ENCODE peak calls at places on chromosomes 3 and 15, in nine cellular contexts. B is foreskin keratinocyte, R is sigmoid colon, L is stomach, Z is gastrocnemius medialis, W is left ventricle myocardium inferior, H is lower lobe of right lung, S is astrocyte, P is psoas muscle. E is an unnamed sample.

GRCh38 chr3:179956416-179956830 is 80.3 kb downstream of the PEX5L start:
- DNase-seq in B (no peak), R (no peak), L (no peak), Z (no peak), W (no peak), H (no peak), S (peak; percentile 32), P (no peak), E (no peak)

GRCh38 chr3:157914882-157915281 is 191.3 kb downstream of the SHOX2 start:
- DNase-seq in B (no peak), R (no peak), L (no peak), Z (no peak), W (no peak), H (no peak), S (no peak), P (no peak), E (no peak)

GRCh38 chr3:17301271-17301670 is 416.5 kb downstream of the PLCL2 start:
- DNase-seq in B (no peak), R (no peak), L (no peak), Z (no peak), W (no peak), H (no peak), S (no peak), P (no peak), E (no peak)

GRCh38 chr15:45646220-45646619 is 11.4 kb downstream of the SQOR start:
- DNase-seq in B (no peak), R (no peak), L (no peak), Z (no peak), W (no peak), H (no peak), S (peak; percentile 36), P (no peak), E (no peak)

GRCh38 chr15:40470423-40471104 is at the start of gene CHST14:
- DNase-seq in B (no peak), R (peak; percentile 75), L (peak; percentile 55), Z (peak; percentile 27), W (peak; percentile 63), H (peak; percentile 69), S (peak; percentile 23), P (peak; percentile 66), E (peak; percentile 56)

GRCh38 chr3:185712337-185712736 is 112.5 kb downstream of the IGF2BP2 start:
- DNase-seq in B (no peak), R (no peak), L (no peak), Z (no peak), W (no peak), H (no peak), S (no peak), P (no peak), E (no peak)

GRCh38 chr3:125245521-125245920 is 33.0 kb upstream of the SLC12A8 start:
- DNase-seq in B (no peak), R (no peak), L (no peak), Z (no peak), W (no peak), H (no peak), S (peak; percentile 51), P (no peak), E (no peak)

GRCh38 chr15:35603298-35603697 is 57.3 kb upstream of the DPH6 start:
- DNase-seq in B (peak; percentile 49), R (no peak), L (no peak), Z (no peak), W (no peak), H (no peak), S (peak; percentile 84), P (no peak), E (no peak)

GRCh38 chr3:139122221-139122581 is 77.5 kb upstream of the PRR23C start:
- DNase-seq in B (no peak), R (no peak), L (no peak), Z (no peak), W (no peak), H (no peak), S (peak; percentile 33), P (peak; percentile 40), E (peak; percentile 36)

GRCh38 chr3:174023445-174023844 is 625.9 kb downstream of the NLGN1 start:
- DNase-seq in B (no peak), R (no peak), L (no peak), Z (no peak), W (no peak), H (no peak), S (peak; percentile 53), P (no peak), E (no peak)

GRCh38 chr15:96274698-96275097 is 55.8 kb upstream of the NR2F2 start:
- DNase-seq in B (peak; percentile 74), R (no peak), L (no peak), Z (no peak), W (no peak), H (no peak), S (peak; percentile 31), P (no peak), E (no peak)

GRCh38 chr3:83706669-83707068 is 1252.1 kb upstream of the CADM2 start:
- DNase-seq in B (no peak), R (no peak), L (no peak), Z (no peak), W (no peak), H (no peak), S (no peak), P (no peak), E (no peak)

GRCh38 chr3:49724586-49724985 is 835 bp upstream of the GMPPB start:
- DNase-seq in B (peak; percentile 17), R (peak; percentile 73), L (no peak), Z (peak; percentile 37), W (peak; percentile 15), H (no peak), S (no peak), P (no peak), E (no peak)

GRCh38 chr15:52731732-52732470 is 52.7 kb upstream of the ATOSA start:
- DNase-seq in B (no peak), R (no peak), L (no peak), Z (peak; percentile 40), W (no peak), H (no peak), S (no peak), P (no peak), E (no peak)

GRCh38 chr15:82548700-82549099 is 8.4 kb upstream of the RPS17 start:
- DNase-seq in B (no peak), R (no peak), L (no peak), Z (no peak), W (no peak), H (no peak), S (no peak), P (no peak), E (no peak)

GRCh38 chr3:123632161-123632655 is 47.4 kb upstream of the HACD2 start:
- DNase-seq in B (no peak), R (peak; percentile 89), L (no peak), Z (no peak), W (no peak), H (no peak), S (peak; percentile 36), P (no peak), E (no peak)
- H3K4me1 ChIP-seq in B (peaks cover 4% of the 10 kb centered on the region), R (peaks cover 95% of the 10 kb centered on the region), L (peaks cover 93% of the 10 kb centered on the region), Z (no peaks in the 10 kb centered on the region), W (peaks cover 24% of the 10 kb centered on the region), H (peaks cover 17% of the 10 kb centered on the region), S (peaks cover 7% of the 10 kb centered on the region), P (no peaks in the 10 kb centered on the region), E (peaks cover 53% of the 10 kb centered on the region)

GRCh38 chr15:79213650-79214049 is 68.9 kb upstream of the ANKRD34C start:
- DNase-seq in B (no peak), R (no peak), L (no peak), Z (no peak), W (no peak), H (no peak), S (no peak), P (no peak), E (no peak)

GRCh38 chr15:79221696-79222095 is 60.8 kb upstream of the ANKRD34C start:
- DNase-seq in B (peak; percentile 7), R (no peak), L (no peak), Z (no peak), W (no peak), H (no peak), S (no peak), P (no peak), E (no peak)

GRCh38 chr15:79219393-79220056 is 63.0 kb upstream of the ANKRD34C start:
- DNase-seq in B (no peak), R (no peak), L (no peak), Z (no peak), W (no peak), H (no peak), S (no peak), P (no peak), E (no peak)

GRCh38 chr15:79218588-79219200 is 63.8 kb upstream of the ANKRD34C start:
- DNase-seq in B (no peak), R (no peak), L (no peak), Z (no peak), W (no peak), H (no peak), S (no peak), P (no peak), E (no peak)
- TF ChIP-seq CTCF in B (peak; percentile 43), R (no peak), L (no peak), Z (no peak), W (peak; percentile 60), H (no peak), S (peak; percentile 45), P (peak; percentile 26), E (peak; percentile 68)

GRCh38 chr3:128448491-128448890 is 18.2 kb downstream of the DNAJB8 start:
- DNase-seq in B (no peak), R (no peak), L (no peak), Z (no peak), W (no peak), H (no peak), S (no peak), P (no peak), E (no peak)
- H3K27ac ChIP-seq in B (no peak overlapping the region), R (no peak overlapping the region), L (no peak overlapping the region), Z (no peak overlapping the region), W (no peak overlapping the region), H (no peak overlapping the region), S (no peak overlapping the region), P (no peak overlapping the region), E (no peak overlapping the region)

GRCh38 chr3:196640501-196640968 is 1.0 kb downstream of the NRROS start:
- DNase-seq in B (no peak), R (no peak), L (no peak), Z (no peak), W (no peak), H (no peak), S (no peak), P (no peak), E (no peak)
- H3K4me1 ChIP-seq in B (no peaks in the 10 kb centered on the region), R (peaks cover 13% of the 10 kb centered on the region), L (peaks cover 15% of the 10 kb centered on the region), Z (no peaks in the 10 kb centered on the region), W (peaks cover 29% of the 10 kb centered on the region), H (peaks cover 42% of the 10 kb centered on the region), S (peaks cover 8% of the 10 kb centered on the region), P (no peaks in the 10 kb centered on the region), E (peaks cover 9% of the 10 kb centered on the region)

GRCh38 chr3:901953-902778 is 190.7 kb upstream of the CNTN6 start:
- DNase-seq in B (no peak), R (no peak), L (no peak), Z (no peak), W (no peak), H (no peak), S (no peak), P (no peak), E (no peak)
- TF ChIP-seq CTCF in B (peak; percentile 69), R (no peak), L (no peak), Z (no peak), W (peak; percentile 15), H (peak; percentile 25), S (peak; percentile 41), P (peak; percentile 8), E (no peak)

GRCh38 chr3:53181024-53181371 is 20.0 kb downstream of the PRKCD start:
- DNase-seq in B (no peak), R (no peak), L (no peak), Z (no peak), W (no peak), H (no peak), S (no peak), P (no peak), E (no peak)
- H3K27ac ChIP-seq in B (no peak overlapping the region), R (no peak overlapping the region), L (no peak overlapping the region), Z (no peak overlapping the region), W (no peak overlapping the region), H (no peak overlapping the region), S (no peak overlapping the region), P (no peak overlapping the region), E (no peak overlapping the region)

GRCh38 chr15:64530472-64530871 is 70.1 kb downstream of the ZNF609 start:
- DNase-seq in B (no peak), R (no peak), L (no peak), Z (no peak), W (no peak), H (no peak), S (no peak), P (no peak), E (no peak)
- H3K4me1 ChIP-seq in B (peaks cover 31% of the 10 kb centered on the region), R (peaks cover 32% of the 10 kb centered on the region), L (peaks cover 11% of the 10 kb centered on the region), Z (no peaks in the 10 kb centered on the region), W (peaks cover 20% of the 10 kb centered on the region), H (peaks cover 5% of the 10 kb centered on the region), S (peaks cover 15% of the 10 kb centered on the region), P (peaks cover 10% of the 10 kb centered on the region), E (peaks cover 2% of the 10 kb centered on the region)